ENCODE peak calls at places on chromosomes 5 and 9, in four cellular contexts. M is sigmoid colon, X is GM23248, E is cardiac fibroblast. P is an unnamed sample.

GRCh38 chr9:81665514-81665838 is 23.9 kb downstream of the TLE1 start:
- DNase-seq in X (no peak), M (no peak), E (peak; percentile 18), P (no peak)

GRCh38 chr9:82797539-82797938 is 265.4 kb downstream of the RASEF start:
- DNase-seq in X (no peak), E (no peak), M (no peak), P (peak; percentile 14)

GRCh38 chr5:149325894-149326293 is 19.4 kb upstream of the GRPEL2 start:
- DNase-seq in X (no peak), M (no peak), E (no peak), P (no peak)

GRCh38 chr5:132465095-132465707 is 25.4 kb downstream of the IRF1 start:
- DNase-seq in X (peak; percentile 36), M (peak; percentile 55), E (no peak), P (no peak)

GRCh38 chr5:167511-167910 is 23.8 kb upstream of the LRRC14B start:
- DNase-seq in M (peak; percentile 46), E (no peak), X (no peak), P (no peak)

GRCh38 chr5:109167586-109167985 is 242.2 kb downstream of the PJA2 start:
- DNase-seq in E (no peak), M (no peak), X (no peak), P (peak; percentile 35)

GRCh38 chr5:73895471-73895870 is 269.5 kb downstream of the ARHGEF28 start:
- DNase-seq in E (no peak), X (no peak), M (no peak), P (no peak)

GRCh38 chr5:138582959-138583358 is 7.8 kb upstream of the HSPA9 start:
- DNase-seq in X (no peak), E (no peak), M (no peak), P (no peak)

GRCh38 chr5:107670927-107671741 is at the start of gene EFNA5:
- DNase-seq in E (peak; percentile 55), X (peak; percentile 68), M (peak; percentile 77), P (peak; percentile 77)

GRCh38 chr9:8365466-8366160 is 566.0 kb upstream of the DMAC1 start:
- DNase-seq in E (no peak), M (no peak), X (no peak), P (no peak)

GRCh38 chr5:179300834-179301233 is 44.4 kb downstream of the ADAMTS2 start:
- DNase-seq in M (peak; percentile 78), E (peak; percentile 51), X (peak; percentile 57), P (no peak)

GRCh38 chr5:149745-150450 is 41.4 kb upstream of the LRRC14B start:
- DNase-seq in E (peak; percentile 19), M (no peak), X (no peak), P (no peak)

GRCh38 chr5:85814596-85814995 is 803.1 kb upstream of the COX7C start:
- DNase-seq in X (no peak), E (no peak), M (no peak), P (peak; percentile 3)

GRCh38 chr5:35134278-35135030 is 86.7 kb upstream of the AGXT2 start:
- DNase-seq in M (no peak), X (peak; percentile 70), E (no peak), P (no peak)

GRCh38 chr5:107672212-107673105 is 1.7 kb upstream of the EFNA5 start:
- DNase-seq in E (peak; percentile 98), X (peak; percentile 65), M (peak; percentile 93), P (peak; percentile 96)

GRCh38 chr5:140600096-140600495 is 32.9 kb downstream of the CD14 start:
- DNase-seq in X (no peak), M (no peak), E (no peak), P (no peak)

GRCh38 chr9:113879318-113879717 is 3.2 kb downstream of the ZNF618 start:
- DNase-seq in E (no peak), X (no peak), M (no peak), P (no peak)

GRCh38 chr9:93300175-93300572 is 116.2 kb downstream of the WNK2 start:
- DNase-seq in M (no peak), E (no peak), X (no peak), P (no peak)

GRCh38 chr5:132483101-132483500 is 7.5 kb downstream of the IRF1 start:
- DNase-seq in X (no peak), E (no peak), M (peak; percentile 35), P (no peak)

GRCh38 chr9:2979893-2980292 is 136.0 kb upstream of the PUM3 start:
- DNase-seq in M (no peak), X (no peak), E (no peak), P (no peak)

GRCh38 chr9:75891277-75892167 is 1.0 kb downstream of the PCSK5 start:
- DNase-seq in M (peak; percentile 78), X (peak; percentile 51), E (peak; percentile 56), P (peak; percentile 12)

GRCh38 chr5:150461231-150461630 is 11.7 kb upstream of the RPS14 start:
- DNase-seq in X (no peak), M (no peak), E (no peak), P (no peak)

GRCh38 chr9:104869801-104870200 is 58.2 kb downstream of the ABCA1 start:
- DNase-seq in E (no peak), X (peak; percentile 46), M (no peak), P (no peak)

GRCh38 chr5:119077444-119077843 is 6.6 kb downstream of the DMXL1 start:
- DNase-seq in M (no peak), X (no peak), E (no peak), P (no peak)
- H3K4me3 ChIP-seq in M (no peak overlapping the region), X (no peak overlapping the region), E (no peak overlapping the region), P (no peak overlapping the region)

GRCh38 chr9:125374443-125375309 is 113.0 kb downstream of the GAPVD1 start:
- DNase-seq in E (peak; percentile 82), X (peak; percentile 86), M (peak; percentile 81), P (peak; percentile 89)
- H3K4me3 ChIP-seq in E (peak overlapping the region; percentile 50), X (peak overlapping the region; percentile 61), M (no peak overlapping the region), P (peak overlapping the region; percentile 24)

DNA sequence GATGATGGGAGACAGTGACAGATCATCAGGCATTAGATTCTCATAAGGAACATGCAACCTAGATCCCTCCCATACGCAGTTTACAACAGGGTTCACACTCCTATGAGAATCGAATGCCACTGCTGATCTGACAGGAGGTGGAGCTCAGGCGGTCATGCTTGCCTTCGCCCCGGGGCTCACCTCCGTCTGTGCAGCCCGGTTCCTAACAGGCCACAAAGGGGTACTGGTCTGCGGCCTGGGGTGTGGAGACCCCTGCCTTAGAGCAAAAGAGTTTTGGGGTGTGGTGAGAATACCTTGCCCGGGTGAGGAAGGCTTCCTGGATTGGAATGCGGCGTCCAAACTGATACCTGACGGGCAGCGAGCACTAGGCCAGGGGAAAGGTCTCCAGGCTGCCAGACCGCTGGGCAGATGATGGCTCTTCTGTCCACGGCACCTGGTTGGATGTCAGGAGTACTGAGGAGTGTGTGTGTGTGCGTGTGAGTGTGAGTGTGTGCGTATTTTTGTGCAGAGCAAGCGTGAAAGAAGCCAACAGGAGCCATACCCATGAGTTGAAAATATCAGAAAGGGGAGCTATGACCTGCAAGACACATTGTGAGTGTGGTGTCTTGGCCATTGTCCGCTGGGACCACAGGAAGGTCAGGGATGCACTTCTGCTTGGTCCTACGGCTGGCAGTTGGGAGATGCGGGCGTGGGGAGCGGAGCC is 55.4 kb downstream of the ACER2 start:
- DNase-seq in E (no peak), M (no peak), X (no peak), P (no peak)
- H3K4me3 ChIP-seq in E (peak overlapping the region; percentile 32), M (peak overlapping the region; percentile 35), X (peak overlapping the region; percentile 70), P (peak overlapping the region; percentile 44)

DNA sequence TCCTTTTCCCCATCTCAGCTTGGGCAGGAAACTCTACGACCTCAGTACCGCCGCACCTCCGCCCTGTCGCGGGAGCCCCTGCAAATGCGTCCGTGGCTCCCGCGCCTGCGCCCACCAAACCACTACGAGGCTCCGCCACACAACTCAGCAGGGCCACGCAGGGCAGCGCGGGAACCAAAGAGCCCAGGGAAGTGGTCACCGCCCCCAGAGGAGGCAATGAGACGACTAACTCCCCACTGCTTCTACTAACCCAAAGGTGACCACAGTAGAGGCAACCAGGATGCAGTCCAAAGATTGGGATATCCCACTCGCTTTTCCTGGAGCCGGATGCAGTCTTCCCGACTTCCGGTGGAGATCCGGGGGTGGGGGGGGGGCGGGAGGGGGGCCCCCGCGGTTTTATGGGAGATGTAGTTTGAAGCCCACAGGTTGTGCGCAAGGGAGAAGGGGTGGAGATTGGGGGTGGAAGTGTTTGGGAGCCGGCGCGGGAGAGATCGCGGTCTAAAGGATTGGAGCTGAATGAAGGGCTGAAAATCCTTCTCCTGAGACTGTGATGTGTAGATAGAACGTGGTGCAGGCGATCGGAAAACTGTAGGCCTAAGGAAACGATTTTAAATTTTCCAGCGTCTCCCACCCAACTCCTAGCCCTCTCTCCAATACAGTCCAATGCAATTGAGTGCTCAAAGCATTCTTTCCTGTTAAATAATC is at the start of gene NUDT12:
- DNase-seq in M (peak; percentile 79), X (peak; percentile 85), E (peak; percentile 80), P (peak; percentile 87)
- H3K4me3 ChIP-seq in M (peak within 1 kb of the TSS; percentile 66), X (peak within 1 kb of the TSS; percentile 91), E (peak within 1 kb of the TSS; percentile 70), P (peak within 1 kb of the TSS; percentile 59)

GRCh38 chr9:70421272-70422180 is 7.1 kb upstream of the KLF9 start:
- DNase-seq in E (peak; percentile 87), M (peak; percentile 83), X (peak; percentile 62), P (no peak)
- H3K4me3 ChIP-seq in E (peak overlapping the region; percentile 54), M (peak overlapping the region; percentile 42), X (peak overlapping the region; percentile 75), P (peak overlapping the region; percentile 64)

GRCh38 chr5:88823201-88823600 is 59.8 kb downstream of the MEF2C start:
- DNase-seq in E (no peak), M (no peak), X (no peak), P (no peak)

GRCh38 chr5:88818296-88818695 is 64.7 kb downstream of the MEF2C start:
- DNase-seq in E (no peak), M (no peak), X (no peak), P (no peak)

GRCh38 chr5:88819332-88819999 is 63.5 kb downstream of the MEF2C start:
- DNase-seq in M (no peak), X (no peak), E (no peak), P (no peak)

GRCh38 chr5:88820581-88820980 is 62.4 kb downstream of the MEF2C start:
- DNase-seq in M (no peak), E (no peak), X (no peak), P (no peak)

DNA sequence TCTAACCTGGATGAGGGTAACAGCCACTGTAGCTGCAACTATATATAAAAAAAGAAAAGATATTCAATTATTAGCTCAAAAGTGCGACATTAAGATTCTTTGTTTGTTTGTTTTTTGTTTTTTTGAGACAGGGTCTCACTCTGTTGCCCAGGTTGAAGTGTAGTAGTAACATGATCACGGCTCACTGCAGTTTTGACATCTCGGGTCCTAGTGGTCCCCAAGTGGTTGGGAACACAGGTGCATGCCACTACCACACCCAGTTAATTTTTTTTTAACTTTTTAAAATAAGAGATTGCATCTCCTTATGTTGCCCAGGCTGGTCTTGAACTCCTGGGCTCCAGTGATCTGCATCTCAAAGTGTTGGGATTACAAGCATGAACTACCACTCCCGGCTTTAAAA is 61.8 kb downstream of the MEF2C start:
- DNase-seq in E (no peak), M (no peak), X (no peak), P (no peak)
- H3K4me3 ChIP-seq in E (no peak overlapping the region), M (no peak overlapping the region), X (no peak overlapping the region), P (no peak overlapping the region)

DNA sequence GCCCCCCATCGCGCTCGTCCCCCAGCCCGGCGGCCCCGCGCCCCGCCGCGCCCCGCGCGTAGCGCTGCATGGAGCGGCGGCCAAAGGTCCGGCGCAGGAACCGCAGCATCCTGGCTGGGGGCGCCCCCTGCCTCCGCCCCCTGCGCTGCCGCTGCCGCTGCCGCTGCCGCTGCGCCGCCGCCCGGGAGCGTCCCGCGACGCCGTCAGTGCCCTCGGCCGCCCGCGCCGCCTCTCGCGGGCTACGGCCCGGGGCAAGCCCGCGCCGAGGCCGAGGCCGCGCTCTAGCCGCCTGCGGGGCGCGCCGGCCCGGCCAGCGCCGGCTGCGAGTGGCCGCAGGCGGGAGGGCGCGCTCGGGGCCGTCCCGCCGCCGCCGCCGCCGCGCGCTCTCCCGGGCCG is 523 bp downstream of the EPB41L4B start:
- DNase-seq in E (no peak), X (peak; percentile 54), M (no peak), P (no peak)
- H3K4me3 ChIP-seq in E (peak overlapping the region; percentile 55), X (no peak overlapping the region), M (no peak overlapping the region), P (no peak overlapping the region)

GRCh38 chr5:134099288-134099872 is 15.1 kb upstream of the TCF7 start:
- DNase-seq in E (no peak), M (no peak), X (no peak), P (no peak)
- H3K4me3 ChIP-seq in E (no peak overlapping the region), M (no peak overlapping the region), X (no peak overlapping the region), P (no peak overlapping the region)

P was measured in A673.